ENCODE peak calls at places on chromosome 1, in five cellular contexts. H, D, X, O and T are unnamed samples.

GRCh38 chr1:76110662-76111061 is 36.1 kb downstream of the ST6GALNAC3 start:
- DNase-seq in H (no peak), X (no peak), O (no peak), D (no peak), T (no peak)

GRCh38 chr1:151553659-151554058 is 13.6 kb downstream of the TUFT1 start:
- DNase-seq in D (peak), H (peak), X (no peak), O (no peak), T (no peak)

GRCh38 chr1:59878370-59878769 is 48.2 kb downstream of the CYP2J2 start:
- DNase-seq in O (no peak), H (no peak), D (no peak), X (no peak), T (no peak)

GRCh38 chr1:74790453-74790852 is 57.5 kb downstream of the TYW3 start:
- DNase-seq in D (peak), X (no peak), H (no peak), O (no peak), T (no peak)

GRCh38 chr1:169027607-169028320 is 78.7 kb upstream of the ATP1B1 start:
- DNase-seq in X (no peak), D (peak), O (no peak), H (no peak), T (no peak)

GRCh38 chr1:213883618-213884017 is 104.2 kb upstream of the PROX1 start:
- DNase-seq in H (no peak), D (no peak), X (no peak), O (no peak), T (no peak)

GRCh38 chr1:241592273-241592958 is 47.8 kb downstream of the CHML start:
- DNase-seq in O (no peak), D (peak), X (no peak), H (peak), T (no peak)

GRCh38 chr1:17564458-17565393 is 25.2 kb downstream of the ARHGEF10L start:
- DNase-seq in O (no peak), H (no peak), X (no peak), D (peak), T (no peak)

GRCh38 chr1:196734460-196734859 is 40.2 kb upstream of the CFHR3 start:
- DNase-seq in H (no peak), X (no peak), D (no peak), O (no peak), T (no peak)